ENCODE peak calls at places on chromosomes 16 and 17, in ten cellular contexts. B is NCI-H187; F is AG04449; W is CD4-positive, alpha-beta memory T cell; K is activated CD4-positive, CD25-positive, alpha-beta regulatory T cell; J is fibroblast of villous mesenchyme; M is lower lobe of right lung; T is GM12865; E is stimulated activated CD8-positive, alpha-beta memory T cell treated with anti-CD3 and anti-CD28 coated beads, Interleukin-4, amount 100 ng/mL, for 1 hour; Q is nephron progenitor cell. A is an unnamed sample.

GRCh38 chr16:1184156-1184868 is 31.4 kb downstream of the CACNA1H start:
- DNase-seq in M (no peak), F (no peak), Q (no peak), B (no peak), K (no peak), E (no peak), W (no peak), T (no peak), J (no peak), A (no peak)

GRCh38 chr16:50275428-50276127 is 9.2 kb downstream of the ADCY7 start:
- DNase-seq in J (no peak), E (no peak), T (no peak), F (no peak), B (no peak), K (no peak), Q (no peak), M (no peak), W (no peak), A (no peak)

GRCh38 chr16:19432429-19432828 is 14.7 kb downstream of the TMC5 start:
- DNase-seq in F (no peak), E (no peak), Q (no peak), W (no peak), B (no peak), J (no peak), M (no peak), T (no peak), K (no peak), A (no peak)

GRCh38 chr17:48153711-48154642 is 46.4 kb downstream of the SNX11 start:
- DNase-seq in Q (peak; percentile 63), K (no peak), B (no peak), E (no peak), F (no peak), W (no peak), T (peak; percentile 47), J (peak; percentile 44), M (no peak), A (no peak)

GRCh38 chr16:22317625-22318024 is 20.4 kb downstream of the POLR3E start:
- DNase-seq in B (no peak), M (no peak), W (no peak), Q (no peak), E (no peak), J (no peak), T (no peak), F (no peak), K (no peak), A (no peak)

GRCh38 chr17:44308865-44309264 is 464 bp downstream of the RUNDC3A start:
- DNase-seq in E (no peak), F (no peak), Q (no peak), K (no peak), M (no peak), B (no peak), T (no peak), W (no peak), J (no peak), A (no peak)

GRCh38 chr17:48738424-48738802 is 9.9 kb upstream of the HOXB13 start:
- DNase-seq in F (no peak), T (no peak), Q (no peak), J (no peak), K (no peak), W (no peak), B (no peak), E (no peak), M (no peak), A (no peak)

GRCh38 chr16:64648282-64648681 is 473.6 kb downstream of the CDH11 start:
- DNase-seq in T (no peak), W (no peak), E (no peak), B (no peak), M (no peak), K (no peak), F (no peak), J (no peak), Q (no peak), A (no peak)

GRCh38 chr17:4806420-4806769 is 557 bp upstream of the PLD2 start:
- DNase-seq in K (no peak), J (no peak), Q (no peak), T (no peak), B (no peak), F (no peak), E (no peak), M (no peak), W (no peak), A (no peak)

GRCh38 chr17:57186231-57187019 is 69.9 kb upstream of the MSI2 start:
- DNase-seq in F (no peak), E (no peak), W (no peak), K (no peak), Q (no peak), B (no peak), J (no peak), M (no peak), T (no peak), A (no peak)

GRCh38 chr16:9469512-9469911 is 378.1 kb downstream of the HAPSTR1 start:
- DNase-seq in Q (no peak), J (peak; percentile 0), B (no peak), T (no peak), K (no peak), M (no peak), W (no peak), F (no peak), E (no peak), A (no peak)

GRCh38 chr16:65121870-65122723 is at the start of gene CDH11:
- DNase-seq in T (no peak), W (no peak), E (no peak), F (no peak), J (peak; percentile 89), K (no peak), B (no peak), M (peak; percentile 46), Q (peak; percentile 84), A (no peak)

GRCh38 chr16:35370617-35371016 is 1911.2 kb downstream of the TP53TG3F start:
- DNase-seq in W (no peak), K (no peak), Q (no peak), T (no peak), E (no peak), M (no peak), F (no peak), B (no peak), J (no peak), A (no peak)

GRCh38 chr17:62704381-62704971 is 77.0 kb downstream of the MRC2 start:
- DNase-seq in B (peak; percentile 10), E (no peak), J (no peak), Q (peak; percentile 45), K (no peak), T (no peak), M (no peak), W (no peak), F (no peak), A (no peak)

GRCh38 chr17:10304758-10305300 is 68.0 kb downstream of the MYH13 start:
- DNase-seq in J (no peak), M (no peak), W (no peak), F (no peak), B (no peak), E (no peak), Q (no peak), K (no peak), T (no peak), A (no peak)

GRCh38 chr16:70653809-70654771 is 7.7 kb downstream of the IL34 start:
- DNase-seq in M (no peak), Q (peak; percentile 85), B (peak; percentile 4), K (peak; percentile 60), T (peak; percentile 81), F (no peak), J (peak; percentile 91), E (peak; percentile 41), W (peak; percentile 74), A (peak; percentile 87)

GRCh38 chr16:72558501-72558900 is 386.5 kb upstream of the PMFBP1 start:
- DNase-seq in W (no peak), E (no peak), T (no peak), K (no peak), M (no peak), Q (no peak), B (no peak), J (no peak), F (no peak), A (no peak)

GRCh38 chr16:3879258-3879886 is 1.1 kb downstream of the CREBBP start:
- DNase-seq in Q (peak; percentile 53), M (peak; percentile 61), J (peak; percentile 11), F (no peak), T (no peak), E (no peak), B (no peak), K (no peak), W (no peak), A (peak; percentile 23)

GRCh38 chr17:15742921-15743320 is 10.8 kb downstream of the TBC1D26 start:
- DNase-seq in W (no peak), E (no peak), K (no peak), M (no peak), B (no peak), F (no peak), J (no peak), Q (no peak), T (no peak), A (no peak)

A was measured in activated CD4-positive, alpha-beta T cell treated with anti-CD3 and anti-CD28 coated beads, Interleukin-2, amount 10 ng/mL, durations not matched to agents 7 days and 5 days.